ENCODE peak calls at places on chromosomes 7 and 10, in six cellular contexts. One of them, this sample, is unnamed.

GRCh38 chr7:44309271-44310091 is 15.9 kb downstream of the CAMK2B start:
- DNase-seq in mesenchymal stem cell: peak; percentile 59
- DNase-seq in H9: peak; percentile 71
- DNase-seq in trophoblast cell: peak; percentile 17
- DNase-seq in H1: peak; percentile 65
- DNase-seq in neuronal stem cell: peak; percentile 47
- DNase-seq in this sample: peak; percentile 32

GRCh38 chr10:90148121-90148855 is 446.9 kb downstream of the KIF20B start:
- DNase-seq in H9: no peak
- DNase-seq in H1: no peak
- DNase-seq in mesenchymal stem cell: peak; percentile 59
- DNase-seq in trophoblast cell: no peak
- DNase-seq in neuronal stem cell: peak; percentile 14
- DNase-seq in this sample: peak; percentile 22

GRCh38 chr7:158382363-158382988 is 205.1 kb downstream of the PTPRN2 start:
- DNase-seq in H9: no peak
- DNase-seq in H1: no peak
- DNase-seq in mesenchymal stem cell: no peak
- DNase-seq in trophoblast cell: no peak
- DNase-seq in neuronal stem cell: no peak
- DNase-seq in this sample: no peak

GRCh38 chr10:129654461-129654860 is 187.4 kb downstream of the MGMT start:
- DNase-seq in H9: no peak
- DNase-seq in mesenchymal stem cell: no peak
- DNase-seq in trophoblast cell: no peak
- DNase-seq in H1: no peak
- DNase-seq in neuronal stem cell: no peak
- DNase-seq in this sample: no peak

GRCh38 chr10:13890617-13891541 is 304.1 kb downstream of the PRPF18 start:
- DNase-seq in trophoblast cell: no peak
- DNase-seq in H9: peak; percentile 55
- DNase-seq in neuronal stem cell: peak; percentile 30
- DNase-seq in mesenchymal stem cell: peak; percentile 80
- DNase-seq in H1: no peak
- DNase-seq in this sample: peak; percentile 52

GRCh38 chr10:100109670-100110069 is 28.0 kb upstream of the CPN1 start:
- DNase-seq in trophoblast cell: no peak
- DNase-seq in H1: no peak
- DNase-seq in mesenchymal stem cell: no peak
- DNase-seq in neuronal stem cell: no peak
- DNase-seq in H9: peak; percentile 52
- DNase-seq in this sample: no peak

GRCh38 chr10:132113206-132113605 is 47.5 kb downstream of the JAKMIP3 start:
- DNase-seq in H9: no peak
- DNase-seq in H1: no peak
- DNase-seq in neuronal stem cell: no peak
- DNase-seq in trophoblast cell: no peak
- DNase-seq in mesenchymal stem cell: no peak
- DNase-seq in this sample: no peak

GRCh38 chr7:132009778-132010177 is 453.4 kb upstream of the PODXL start:
- DNase-seq in H9: no peak
- DNase-seq in H1: no peak
- DNase-seq in neuronal stem cell: no peak
- DNase-seq in mesenchymal stem cell: no peak
- DNase-seq in trophoblast cell: no peak
- DNase-seq in this sample: no peak

GRCh38 chr7:150439926-150440325 is 10.5 kb upstream of the GIMAP8 start:
- DNase-seq in mesenchymal stem cell: no peak
- DNase-seq in H1: no peak
- DNase-seq in trophoblast cell: no peak
- DNase-seq in neuronal stem cell: no peak
- DNase-seq in H9: no peak
- DNase-seq in this sample: peak; percentile 7

GRCh38 chr10:22316286-22317120 is at the start of gene COMMD3:
- DNase-seq in mesenchymal stem cell: peak; percentile 90
- DNase-seq in neuronal stem cell: peak; percentile 90
- DNase-seq in H1: peak; percentile 87
- DNase-seq in H9: peak; percentile 77
- DNase-seq in trophoblast cell: peak; percentile 85
- DNase-seq in this sample: peak; percentile 86
- H3K18ac ChIP-seq in mesenchymal stem cell: peak within 1 kb of the TSS; percentile 98
- H3K18ac ChIP-seq in neuronal stem cell: peak within 1 kb of the TSS; percentile 98
- H3K18ac ChIP-seq in H1: no peak within 1 kb of the TSS
- H3K18ac ChIP-seq in H9: no peak within 1 kb of the TSS
- H3K18ac ChIP-seq in trophoblast cell: peak within 1 kb of the TSS; percentile 89
- H3K18ac ChIP-seq in this sample: peak within 1 kb of the TSS; percentile 78

DNA sequence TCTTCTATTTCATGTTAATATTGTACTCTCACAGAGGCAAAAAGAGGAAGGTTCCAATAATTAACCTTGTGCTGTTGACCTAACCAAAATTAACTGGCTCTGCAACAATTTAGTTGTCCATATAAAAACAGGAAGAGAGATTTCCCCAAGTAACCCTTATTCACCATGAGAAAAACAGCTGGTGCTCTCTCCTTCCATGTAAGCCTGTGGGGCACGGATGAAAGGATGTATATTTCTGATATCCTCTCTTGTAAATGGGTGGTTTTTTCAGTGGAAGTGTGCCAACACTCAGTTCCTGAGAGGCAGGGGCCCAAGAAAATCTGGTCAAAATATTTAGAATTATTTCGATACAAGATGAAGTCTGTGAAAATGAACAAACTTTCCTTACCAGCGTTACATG is 358.1 kb downstream of the CRPPA start:
- DNase-seq in trophoblast cell: no peak
- DNase-seq in H9: no peak
- DNase-seq in H1: no peak
- DNase-seq in neuronal stem cell: no peak
- DNase-seq in mesenchymal stem cell: no peak
- DNase-seq in this sample: no peak
- H3K14ac ChIP-seq in trophoblast cell: no peak overlapping the region
- H3K14ac ChIP-seq in H9: no peak overlapping the region
- H3K14ac ChIP-seq in H1: no peak overlapping the region
- H3K14ac ChIP-seq in neuronal stem cell: no peak overlapping the region
- H3K14ac ChIP-seq in mesenchymal stem cell: no peak overlapping the region
- H3K14ac ChIP-seq in this sample: no peak overlapping the region

DNA sequence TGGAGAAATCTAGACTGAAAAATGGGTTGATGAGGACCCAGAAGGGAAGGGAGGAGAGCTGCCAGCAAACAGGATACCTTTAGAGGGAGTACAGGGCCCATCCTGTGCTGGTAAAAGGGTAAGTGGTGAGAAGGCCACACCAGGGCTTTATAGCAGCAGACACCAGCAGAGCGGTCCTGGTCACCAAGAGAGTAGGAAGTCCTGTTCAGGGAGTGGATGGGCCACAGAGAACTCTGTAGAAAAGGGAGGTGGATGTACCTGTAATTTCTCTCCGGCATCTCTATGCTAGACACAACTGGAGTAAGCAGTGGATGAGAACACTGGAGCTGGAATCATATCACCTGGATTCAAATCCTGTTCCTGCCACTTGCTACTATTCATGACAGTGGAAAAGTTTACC is 867.2 kb downstream of the CCSER2 start:
- DNase-seq in H1: no peak
- DNase-seq in trophoblast cell: no peak
- DNase-seq in neuronal stem cell: no peak
- DNase-seq in H9: no peak
- DNase-seq in mesenchymal stem cell: no peak
- DNase-seq in this sample: no peak
- H3K18ac ChIP-seq in H1: no peak overlapping the region
- H3K18ac ChIP-seq in trophoblast cell: no peak overlapping the region
- H3K18ac ChIP-seq in neuronal stem cell: no peak overlapping the region
- H3K18ac ChIP-seq in H9: no peak overlapping the region
- H3K18ac ChIP-seq in mesenchymal stem cell: no peak overlapping the region
- H3K18ac ChIP-seq in this sample: no peak overlapping the region

GRCh38 chr10:1204434-1205326 is 148.5 kb downstream of the WDR37 start:
- DNase-seq in neuronal stem cell: no peak
- DNase-seq in trophoblast cell: no peak
- DNase-seq in H1: no peak
- DNase-seq in mesenchymal stem cell: no peak
- DNase-seq in H9: peak; percentile 21
- DNase-seq in this sample: no peak

GRCh38 chr10:1206601-1207000 is 150.4 kb downstream of the WDR37 start:
- DNase-seq in H1: no peak
- DNase-seq in H9: peak; percentile 23
- DNase-seq in trophoblast cell: no peak
- DNase-seq in neuronal stem cell: no peak
- DNase-seq in mesenchymal stem cell: no peak
- DNase-seq in this sample: no peak

GRCh38 chr10:1203704-1204103 is 147.5 kb downstream of the WDR37 start:
- DNase-seq in mesenchymal stem cell: no peak
- DNase-seq in H9: no peak
- DNase-seq in trophoblast cell: no peak
- DNase-seq in neuronal stem cell: no peak
- DNase-seq in H1: no peak
- DNase-seq in this sample: no peak

GRCh38 chr10:1205450-1206030 is 149.4 kb downstream of the WDR37 start:
- DNase-seq in mesenchymal stem cell: no peak
- DNase-seq in H1: no peak
- DNase-seq in H9: peak; percentile 24
- DNase-seq in neuronal stem cell: no peak
- DNase-seq in trophoblast cell: no peak
- DNase-seq in this sample: no peak

DNA sequence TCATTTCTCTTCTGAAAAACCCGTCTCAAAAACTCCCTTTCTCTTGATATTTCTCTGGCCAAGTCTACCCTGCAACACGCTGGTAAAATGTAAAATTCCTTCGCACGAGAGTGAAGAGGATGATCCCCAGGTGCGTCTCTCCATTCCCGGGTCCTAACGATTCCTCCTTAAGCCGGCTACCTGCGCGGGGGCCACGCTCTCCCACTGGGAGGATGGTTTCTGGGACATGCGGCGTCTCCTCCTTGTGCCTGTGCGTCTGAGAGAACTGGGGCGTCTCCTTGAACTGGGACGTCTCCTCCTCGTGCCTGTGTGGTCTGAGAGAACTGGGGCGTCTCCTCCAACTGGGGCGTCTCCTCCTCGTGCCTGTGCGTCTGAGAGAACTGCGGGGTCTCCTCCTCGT is 149.9 kb downstream of the WDR37 start:
- DNase-seq in neuronal stem cell: no peak
- DNase-seq in trophoblast cell: no peak
- DNase-seq in H9: peak; percentile 19
- DNase-seq in H1: no peak
- DNase-seq in mesenchymal stem cell: no peak
- DNase-seq in this sample: no peak
- H3K14ac ChIP-seq in neuronal stem cell: no peak overlapping the region
- H3K14ac ChIP-seq in trophoblast cell: no peak overlapping the region
- H3K14ac ChIP-seq in H9: no peak overlapping the region
- H3K14ac ChIP-seq in H1: no peak overlapping the region
- H3K14ac ChIP-seq in mesenchymal stem cell: no peak overlapping the region
- H3K14ac ChIP-seq in this sample: no peak overlapping the region

GRCh38 chr7:138662066-138663061 is 38.8 kb downstream of the SVOPL start:
- DNase-seq in mesenchymal stem cell: no peak
- DNase-seq in H1: no peak
- DNase-seq in trophoblast cell: peak; percentile 79
- DNase-seq in H9: no peak
- DNase-seq in neuronal stem cell: no peak
- DNase-seq in this sample: no peak
- H3K18ac ChIP-seq in mesenchymal stem cell: no peak overlapping the region
- H3K18ac ChIP-seq in H1: no peak overlapping the region
- H3K18ac ChIP-seq in trophoblast cell: peak overlapping the region; percentile 95
- H3K18ac ChIP-seq in H9: no peak overlapping the region
- H3K18ac ChIP-seq in neuronal stem cell: no peak overlapping the region
- H3K18ac ChIP-seq in this sample: no peak overlapping the region